ENCODE peak calls at places on chromosomes 16 and 17, in ten cellular contexts. One of them, this sample, is unnamed.

GRCh38 chr16:1791943-1792812 is 1.3 kb downstream of the IGFALS start:
- DNase-seq in body of pancreas: no peak
- DNase-seq in WTC11: no peak
- DNase-seq in progenitor cell of endocrine pancreas: peak; percentile 9
- DNase-seq in breast epithelium: no peak
- DNase-seq in stomach: no peak
- DNase-seq in fibroblast of pulmonary artery: no peak
- DNase-seq in foreskin fibroblast: no peak
- DNase-seq in A549: no peak
- DNase-seq in heart right ventricle: no peak
- DNase-seq in this sample: no peak

GRCh38 chr16:49632798-49633189 is 223.1 kb downstream of the ZNF423 start:
- DNase-seq in heart right ventricle: no peak
- DNase-seq in foreskin fibroblast: no peak
- DNase-seq in breast epithelium: no peak
- DNase-seq in A549: no peak
- DNase-seq in stomach: no peak
- DNase-seq in WTC11: no peak
- DNase-seq in progenitor cell of endocrine pancreas: no peak
- DNase-seq in fibroblast of pulmonary artery: no peak
- DNase-seq in body of pancreas: no peak
- DNase-seq in this sample: no peak

GRCh38 chr16:70381604-70382342 is 35.1 kb downstream of the DDX19A start:
- DNase-seq in body of pancreas: no peak
- DNase-seq in WTC11: no peak
- DNase-seq in stomach: no peak
- DNase-seq in heart right ventricle: no peak
- DNase-seq in fibroblast of pulmonary artery: no peak
- DNase-seq in A549: no peak
- DNase-seq in progenitor cell of endocrine pancreas: peak; percentile 15
- DNase-seq in foreskin fibroblast: no peak
- DNase-seq in breast epithelium: no peak
- DNase-seq in this sample: no peak

GRCh38 chr17:64109400-64109799 is 20.5 kb downstream of the ERN1 start:
- DNase-seq in fibroblast of pulmonary artery: no peak
- DNase-seq in A549: no peak
- DNase-seq in breast epithelium: no peak
- DNase-seq in body of pancreas: no peak
- DNase-seq in progenitor cell of endocrine pancreas: no peak
- DNase-seq in foreskin fibroblast: no peak
- DNase-seq in WTC11: no peak
- DNase-seq in heart right ventricle: no peak
- DNase-seq in stomach: no peak
- DNase-seq in this sample: no peak

GRCh38 chr16:30893082-30893743 is 664 bp downstream of the BCL7C start:
- DNase-seq in foreskin fibroblast: no peak
- DNase-seq in fibroblast of pulmonary artery: no peak
- DNase-seq in WTC11: peak; percentile 48
- DNase-seq in A549: no peak
- DNase-seq in breast epithelium: no peak
- DNase-seq in heart right ventricle: no peak
- DNase-seq in stomach: no peak
- DNase-seq in body of pancreas: peak; percentile 22
- DNase-seq in progenitor cell of endocrine pancreas: no peak
- DNase-seq in this sample: no peak

GRCh38 chr17:60506312-60506711 is 19.7 kb downstream of the APPBP2 start:
- DNase-seq in stomach: no peak
- DNase-seq in fibroblast of pulmonary artery: peak; percentile 74
- DNase-seq in A549: no peak
- DNase-seq in foreskin fibroblast: peak; percentile 72
- DNase-seq in body of pancreas: no peak
- DNase-seq in progenitor cell of endocrine pancreas: no peak
- DNase-seq in WTC11: no peak
- DNase-seq in breast epithelium: no peak
- DNase-seq in heart right ventricle: no peak
- DNase-seq in this sample: no peak

GRCh38 chr17:63171428-63172205 is 205.6 kb downstream of the TANC2 start:
- DNase-seq in WTC11: no peak
- DNase-seq in A549: no peak
- DNase-seq in progenitor cell of endocrine pancreas: no peak
- DNase-seq in heart right ventricle: no peak
- DNase-seq in breast epithelium: no peak
- DNase-seq in foreskin fibroblast: no peak
- DNase-seq in stomach: no peak
- DNase-seq in fibroblast of pulmonary artery: peak; percentile 57
- DNase-seq in body of pancreas: no peak
- DNase-seq in this sample: no peak

GRCh38 chr16:49593423-49594040 is 219.9 kb downstream of the C16orf78 start:
- DNase-seq in stomach: peak; percentile 11
- DNase-seq in fibroblast of pulmonary artery: no peak
- DNase-seq in foreskin fibroblast: no peak
- DNase-seq in heart right ventricle: no peak
- DNase-seq in body of pancreas: no peak
- DNase-seq in A549: no peak
- DNase-seq in progenitor cell of endocrine pancreas: no peak
- DNase-seq in WTC11: no peak
- DNase-seq in breast epithelium: no peak
- DNase-seq in this sample: no peak

GRCh38 chr17:7463368-7463846 is 16.0 kb downstream of the ZBTB4 start:
- DNase-seq in stomach: no peak
- DNase-seq in body of pancreas: no peak
- DNase-seq in breast epithelium: no peak
- DNase-seq in WTC11: no peak
- DNase-seq in foreskin fibroblast: no peak
- DNase-seq in A549: no peak
- DNase-seq in heart right ventricle: no peak
- DNase-seq in fibroblast of pulmonary artery: no peak
- DNase-seq in progenitor cell of endocrine pancreas: no peak
- DNase-seq in this sample: no peak

GRCh38 chr17:21388944-21389343 is 12.8 kb downstream of the KCNJ12 start:
- DNase-seq in breast epithelium: no peak
- DNase-seq in foreskin fibroblast: no peak
- DNase-seq in heart right ventricle: no peak
- DNase-seq in A549: no peak
- DNase-seq in fibroblast of pulmonary artery: no peak
- DNase-seq in WTC11: no peak
- DNase-seq in stomach: no peak
- DNase-seq in progenitor cell of endocrine pancreas: no peak
- DNase-seq in body of pancreas: no peak
- DNase-seq in this sample: no peak

GRCh38 chr16:11253009-11253994 is 2.7 kb downstream of the SOCS1 start:
- DNase-seq in foreskin fibroblast: peak; percentile 64
- DNase-seq in progenitor cell of endocrine pancreas: no peak
- DNase-seq in heart right ventricle: no peak
- DNase-seq in body of pancreas: no peak
- DNase-seq in stomach: no peak
- DNase-seq in WTC11: no peak
- DNase-seq in fibroblast of pulmonary artery: no peak
- DNase-seq in A549: no peak
- DNase-seq in breast epithelium: no peak
- DNase-seq in this sample: no peak

GRCh38 chr16:58499092-58499511 is 841 bp upstream of the NDRG4 start:
- DNase-seq in foreskin fibroblast: no peak
- DNase-seq in progenitor cell of endocrine pancreas: no peak
- DNase-seq in WTC11: no peak
- DNase-seq in A549: no peak
- DNase-seq in heart right ventricle: no peak
- DNase-seq in body of pancreas: no peak
- DNase-seq in fibroblast of pulmonary artery: no peak
- DNase-seq in breast epithelium: no peak
- DNase-seq in stomach: no peak
- DNase-seq in this sample: no peak
- TF ChIP-seq CTCF in foreskin fibroblast: no peak
- TF ChIP-seq CTCF in progenitor cell of endocrine pancreas: no peak
- TF ChIP-seq CTCF in WTC11: no peak
- TF ChIP-seq CTCF in A549: no peak
- TF ChIP-seq CTCF in heart right ventricle: no peak
- TF ChIP-seq CTCF in body of pancreas: no peak
- TF ChIP-seq CTCF in fibroblast of pulmonary artery: no peak
- TF ChIP-seq CTCF in breast epithelium: no peak
- TF ChIP-seq CTCF in stomach: no peak
- TF ChIP-seq CTCF in this sample: no peak

DNA sequence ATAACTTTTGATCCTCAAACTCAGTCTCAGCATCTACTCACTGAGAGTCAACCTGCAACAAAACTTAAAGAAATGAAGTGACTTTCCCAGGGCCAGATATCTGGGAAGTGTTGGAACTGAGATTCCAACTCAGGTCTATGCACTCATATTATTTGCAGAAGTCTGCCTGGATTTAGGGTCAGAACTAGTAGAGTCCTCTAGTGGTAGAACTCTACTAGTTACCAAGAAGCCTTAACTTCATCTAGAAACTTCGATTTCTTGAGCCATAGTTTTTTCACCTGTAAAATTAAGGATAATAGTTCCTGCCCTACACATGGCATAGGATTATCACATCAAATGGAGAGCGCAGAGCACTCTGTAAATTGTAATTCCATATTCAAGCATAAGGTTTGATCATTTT is 23.4 kb upstream of the KRT24 start:
- DNase-seq in WTC11: no peak
- DNase-seq in stomach: no peak
- DNase-seq in body of pancreas: no peak
- DNase-seq in fibroblast of pulmonary artery: peak; percentile 6
- DNase-seq in foreskin fibroblast: no peak
- DNase-seq in A549: no peak
- DNase-seq in breast epithelium: no peak
- DNase-seq in heart right ventricle: no peak
- DNase-seq in progenitor cell of endocrine pancreas: no peak
- DNase-seq in this sample: no peak
- TF ChIP-seq CTCF in WTC11: no peak
- TF ChIP-seq CTCF in stomach: no peak
- TF ChIP-seq CTCF in body of pancreas: peak; percentile 41
- TF ChIP-seq CTCF in fibroblast of pulmonary artery: peak; percentile 23
- TF ChIP-seq CTCF in foreskin fibroblast: peak; percentile 26
- TF ChIP-seq CTCF in A549: peak; percentile 53
- TF ChIP-seq CTCF in breast epithelium: peak; percentile 21
- TF ChIP-seq CTCF in heart right ventricle: peak; percentile 25
- TF ChIP-seq CTCF in progenitor cell of endocrine pancreas: peak; percentile 43
- TF ChIP-seq CTCF in this sample: peak; percentile 9

GRCh38 chr16:87061521-87061920 is 255.7 kb downstream of the C16orf95 start:
- DNase-seq in foreskin fibroblast: no peak
- DNase-seq in breast epithelium: no peak
- DNase-seq in WTC11: no peak
- DNase-seq in fibroblast of pulmonary artery: no peak
- DNase-seq in A549: no peak
- DNase-seq in stomach: no peak
- DNase-seq in heart right ventricle: no peak
- DNase-seq in body of pancreas: no peak
- DNase-seq in progenitor cell of endocrine pancreas: no peak
- DNase-seq in this sample: no peak

GRCh38 chr16:87058728-87059250 is 258.4 kb downstream of the C16orf95 start:
- DNase-seq in WTC11: no peak
- DNase-seq in breast epithelium: peak; percentile 5
- DNase-seq in body of pancreas: no peak
- DNase-seq in stomach: no peak
- DNase-seq in A549: no peak
- DNase-seq in progenitor cell of endocrine pancreas: no peak
- DNase-seq in heart right ventricle: no peak
- DNase-seq in fibroblast of pulmonary artery: no peak
- DNase-seq in foreskin fibroblast: no peak
- DNase-seq in this sample: no peak

GRCh38 chr16:87057951-87058560 is 259.1 kb downstream of the C16orf95 start:
- DNase-seq in foreskin fibroblast: no peak
- DNase-seq in stomach: no peak
- DNase-seq in WTC11: no peak
- DNase-seq in body of pancreas: no peak
- DNase-seq in fibroblast of pulmonary artery: no peak
- DNase-seq in A549: no peak
- DNase-seq in progenitor cell of endocrine pancreas: no peak
- DNase-seq in breast epithelium: no peak
- DNase-seq in heart right ventricle: no peak
- DNase-seq in this sample: no peak

GRCh38 chr16:87062569-87063442 is 254.4 kb downstream of the C16orf95 start:
- DNase-seq in heart right ventricle: peak; percentile 73
- DNase-seq in WTC11: peak; percentile 82
- DNase-seq in foreskin fibroblast: peak; percentile 58
- DNase-seq in A549: peak; percentile 91
- DNase-seq in fibroblast of pulmonary artery: peak; percentile 79
- DNase-seq in body of pancreas: peak; percentile 73
- DNase-seq in progenitor cell of endocrine pancreas: peak; percentile 63
- DNase-seq in stomach: peak; percentile 73
- DNase-seq in breast epithelium: no peak
- DNase-seq in this sample: peak; percentile 50

GRCh38 chr16:87060026-87060986 is 256.9 kb downstream of the C16orf95 start:
- DNase-seq in WTC11: no peak
- DNase-seq in A549: no peak
- DNase-seq in foreskin fibroblast: peak; percentile 12
- DNase-seq in breast epithelium: no peak
- DNase-seq in progenitor cell of endocrine pancreas: no peak
- DNase-seq in body of pancreas: no peak
- DNase-seq in fibroblast of pulmonary artery: peak; percentile 71
- DNase-seq in stomach: no peak
- DNase-seq in heart right ventricle: peak; percentile 18
- DNase-seq in this sample: no peak
- TF ChIP-seq CTCF in WTC11: no peak
- TF ChIP-seq CTCF in A549: no peak
- TF ChIP-seq CTCF in foreskin fibroblast: no peak
- TF ChIP-seq CTCF in breast epithelium: no peak
- TF ChIP-seq CTCF in progenitor cell of endocrine pancreas: no peak
- TF ChIP-seq CTCF in body of pancreas: no peak
- TF ChIP-seq CTCF in fibroblast of pulmonary artery: peak; percentile 39
- TF ChIP-seq CTCF in stomach: no peak
- TF ChIP-seq CTCF in heart right ventricle: peak; percentile 27
- TF ChIP-seq CTCF in this sample: no peak

GRCh38 chr17:48161127-48161905 is 53.8 kb downstream of the SNX11 start:
- DNase-seq in WTC11: no peak
- DNase-seq in breast epithelium: no peak
- DNase-seq in A549: no peak
- DNase-seq in fibroblast of pulmonary artery: no peak
- DNase-seq in heart right ventricle: no peak
- DNase-seq in foreskin fibroblast: no peak
- DNase-seq in body of pancreas: no peak
- DNase-seq in stomach: no peak
- DNase-seq in progenitor cell of endocrine pancreas: no peak
- DNase-seq in this sample: no peak

GRCh38 chr17:48160177-48160967 is 52.8 kb downstream of the SNX11 start:
- DNase-seq in fibroblast of pulmonary artery: no peak
- DNase-seq in A549: no peak
- DNase-seq in body of pancreas: peak; percentile 74
- DNase-seq in heart right ventricle: no peak
- DNase-seq in WTC11: peak; percentile 60
- DNase-seq in progenitor cell of endocrine pancreas: peak; percentile 24
- DNase-seq in stomach: peak; percentile 50
- DNase-seq in breast epithelium: no peak
- DNase-seq in foreskin fibroblast: no peak
- DNase-seq in this sample: no peak

GRCh38 chr17:48162946-48163506 is 55.5 kb downstream of the SNX11 start:
- DNase-seq in WTC11: no peak
- DNase-seq in foreskin fibroblast: no peak
- DNase-seq in heart right ventricle: no peak
- DNase-seq in A549: peak; percentile 43
- DNase-seq in progenitor cell of endocrine pancreas: no peak
- DNase-seq in breast epithelium: no peak
- DNase-seq in stomach: peak; percentile 26
- DNase-seq in fibroblast of pulmonary artery: peak; percentile 8
- DNase-seq in body of pancreas: peak; percentile 52
- DNase-seq in this sample: no peak

GRCh38 chr17:48162305-48162934 is 54.9 kb downstream of the SNX11 start:
- DNase-seq in A549: peak; percentile 21
- DNase-seq in stomach: no peak
- DNase-seq in body of pancreas: peak; percentile 40
- DNase-seq in breast epithelium: no peak
- DNase-seq in heart right ventricle: no peak
- DNase-seq in WTC11: no peak
- DNase-seq in fibroblast of pulmonary artery: no peak
- DNase-seq in foreskin fibroblast: no peak
- DNase-seq in progenitor cell of endocrine pancreas: no peak
- DNase-seq in this sample: no peak

GRCh38 chr17:48163809-48164208 is 56.2 kb downstream of the SNX11 start:
- DNase-seq in foreskin fibroblast: no peak
- DNase-seq in progenitor cell of endocrine pancreas: no peak
- DNase-seq in WTC11: no peak
- DNase-seq in body of pancreas: no peak
- DNase-seq in A549: no peak
- DNase-seq in heart right ventricle: no peak
- DNase-seq in fibroblast of pulmonary artery: no peak
- DNase-seq in breast epithelium: no peak
- DNase-seq in stomach: no peak
- DNase-seq in this sample: no peak
- TF ChIP-seq CTCF in foreskin fibroblast: peak; percentile 8
- TF ChIP-seq CTCF in progenitor cell of endocrine pancreas: peak; percentile 18
- TF ChIP-seq CTCF in WTC11: no peak
- TF ChIP-seq CTCF in body of pancreas: no peak
- TF ChIP-seq CTCF in A549: peak; percentile 24
- TF ChIP-seq CTCF in heart right ventricle: no peak
- TF ChIP-seq CTCF in fibroblast of pulmonary artery: peak; percentile 15
- TF ChIP-seq CTCF in breast epithelium: no peak
- TF ChIP-seq CTCF in stomach: no peak
- TF ChIP-seq CTCF in this sample: no peak

This sample was measured in lung.